ENCODE peak calls at places on chromosomes 6 and 20, in seven cellular contexts. One of them, this sample, is unnamed.

GRCh38 chr6:87078983-87079616 is 15.8 kb downstream of the CGA start:
- DNase-seq in A549: peak
- DNase-seq in transverse colon: peak
- DNase-seq in stomach: peak
- DNase-seq in ovary: peak
- DNase-seq in esophagus squamous epithelium: no peak
- DNase-seq in right lobe of liver: peak
- DNase-seq in this sample: peak

GRCh38 chr6:104884867-104885517 is 25.3 kb upstream of the HACE1 start:
- DNase-seq in right lobe of liver: no peak
- DNase-seq in ovary: no peak
- DNase-seq in esophagus squamous epithelium: no peak
- DNase-seq in stomach: no peak
- DNase-seq in A549: no peak
- DNase-seq in transverse colon: no peak
- DNase-seq in this sample: no peak

GRCh38 chr20:24631173-24631505 is 161.7 kb downstream of the SYNDIG1 start:
- DNase-seq in ovary: no peak
- DNase-seq in stomach: no peak
- DNase-seq in esophagus squamous epithelium: no peak
- DNase-seq in right lobe of liver: no peak
- DNase-seq in transverse colon: no peak
- DNase-seq in A549: no peak
- DNase-seq in this sample: no peak

GRCh38 chr20:23147964-23148720 is 62.0 kb upstream of the CD93 start:
- DNase-seq in A549: peak
- DNase-seq in right lobe of liver: peak
- DNase-seq in esophagus squamous epithelium: no peak
- DNase-seq in stomach: peak
- DNase-seq in ovary: no peak
- DNase-seq in transverse colon: no peak
- DNase-seq in this sample: peak

GRCh38 chr6:41638801-41639555 is 710 bp downstream of the MDFI start:
- DNase-seq in A549: no peak
- DNase-seq in right lobe of liver: no peak
- DNase-seq in transverse colon: no peak
- DNase-seq in ovary: peak
- DNase-seq in esophagus squamous epithelium: no peak
- DNase-seq in stomach: no peak
- DNase-seq in this sample: no peak

GRCh38 chr6:41413250-41413649 is 77.8 kb downstream of the NCR2 start:
- DNase-seq in esophagus squamous epithelium: no peak
- DNase-seq in transverse colon: no peak
- DNase-seq in ovary: no peak
- DNase-seq in stomach: no peak
- DNase-seq in right lobe of liver: no peak
- DNase-seq in A549: no peak
- DNase-seq in this sample: no peak

GRCh38 chr6:147222160-147222838 is 18.1 kb downstream of the STXBP5 start:
- DNase-seq in ovary: no peak
- DNase-seq in transverse colon: no peak
- DNase-seq in stomach: no peak
- DNase-seq in A549: peak
- DNase-seq in esophagus squamous epithelium: no peak
- DNase-seq in right lobe of liver: no peak
- DNase-seq in this sample: no peak

GRCh38 chr6:8435093-8435844 is at the start of gene SLC35B3:
- DNase-seq in A549: peak
- DNase-seq in stomach: peak
- DNase-seq in transverse colon: peak
- DNase-seq in right lobe of liver: peak
- DNase-seq in esophagus squamous epithelium: peak
- DNase-seq in ovary: peak
- DNase-seq in this sample: peak

GRCh38 chr20:19806806-19807691 is 49.0 kb downstream of the RIN2 start:
- DNase-seq in A549: peak
- DNase-seq in esophagus squamous epithelium: no peak
- DNase-seq in stomach: no peak
- DNase-seq in transverse colon: no peak
- DNase-seq in ovary: no peak
- DNase-seq in right lobe of liver: no peak
- DNase-seq in this sample: no peak

GRCh38 chr6:22231050-22231449 is 65.8 kb downstream of the PRL start:
- DNase-seq in A549: no peak
- DNase-seq in stomach: no peak
- DNase-seq in transverse colon: no peak
- DNase-seq in esophagus squamous epithelium: no peak
- DNase-seq in ovary: no peak
- DNase-seq in right lobe of liver: no peak
- DNase-seq in this sample: no peak

GRCh38 chr6:6348251-6348650 is 27.8 kb upstream of the F13A1 start:
- DNase-seq in esophagus squamous epithelium: no peak
- DNase-seq in ovary: no peak
- DNase-seq in right lobe of liver: no peak
- DNase-seq in A549: no peak
- DNase-seq in transverse colon: no peak
- DNase-seq in stomach: no peak
- DNase-seq in this sample: no peak

GRCh38 chr6:79604583-79605037 is 26.5 kb upstream of the SH3BGRL2 start:
- DNase-seq in ovary: no peak
- DNase-seq in A549: peak
- DNase-seq in esophagus squamous epithelium: no peak
- DNase-seq in transverse colon: peak
- DNase-seq in stomach: no peak
- DNase-seq in right lobe of liver: no peak
- DNase-seq in this sample: no peak

GRCh38 chr20:33460711-33461110 is 17.1 kb upstream of the SNTA1 start:
- DNase-seq in stomach: no peak
- DNase-seq in transverse colon: peak
- DNase-seq in esophagus squamous epithelium: no peak
- DNase-seq in ovary: no peak
- DNase-seq in right lobe of liver: no peak
- DNase-seq in A549: no peak
- DNase-seq in this sample: no peak

GRCh38 chr20:63060057-63060991 is 53.6 kb upstream of the BHLHE23 start:
- DNase-seq in transverse colon: no peak
- DNase-seq in A549: no peak
- DNase-seq in esophagus squamous epithelium: no peak
- DNase-seq in ovary: peak
- DNase-seq in stomach: no peak
- DNase-seq in right lobe of liver: peak
- DNase-seq in this sample: peak

GRCh38 chr6:42010909-42011308 is 39.4 kb upstream of the TAF8 start:
- DNase-seq in stomach: no peak
- DNase-seq in transverse colon: no peak
- DNase-seq in ovary: no peak
- DNase-seq in A549: no peak
- DNase-seq in esophagus squamous epithelium: no peak
- DNase-seq in right lobe of liver: no peak
- DNase-seq in this sample: no peak

GRCh38 chr6:72709436-72709835 is 87.6 kb downstream of the KCNQ5 start:
- DNase-seq in stomach: no peak
- DNase-seq in esophagus squamous epithelium: no peak
- DNase-seq in right lobe of liver: no peak
- DNase-seq in A549: no peak
- DNase-seq in ovary: no peak
- DNase-seq in transverse colon: no peak
- DNase-seq in this sample: no peak

GRCh38 chr6:141195251-141195832 is 937.4 kb upstream of the GJE1 start:
- DNase-seq in right lobe of liver: no peak
- DNase-seq in ovary: no peak
- DNase-seq in A549: peak
- DNase-seq in stomach: no peak
- DNase-seq in transverse colon: no peak
- DNase-seq in esophagus squamous epithelium: no peak
- DNase-seq in this sample: no peak

GRCh38 chr6:1789092-1789491 is 179.4 kb downstream of the FOXC1 start:
- DNase-seq in A549: no peak
- DNase-seq in ovary: no peak
- DNase-seq in right lobe of liver: no peak
- DNase-seq in esophagus squamous epithelium: no peak
- DNase-seq in transverse colon: no peak
- DNase-seq in stomach: no peak
- DNase-seq in this sample: no peak

GRCh38 chr6:1796706-1797529 is 187.2 kb downstream of the FOXC1 start:
- DNase-seq in ovary: no peak
- DNase-seq in right lobe of liver: no peak
- DNase-seq in transverse colon: peak
- DNase-seq in esophagus squamous epithelium: no peak
- DNase-seq in stomach: no peak
- DNase-seq in A549: no peak
- DNase-seq in this sample: no peak

GRCh38 chr6:1795923-1796322 is 186.2 kb downstream of the FOXC1 start:
- DNase-seq in right lobe of liver: no peak
- DNase-seq in ovary: no peak
- DNase-seq in transverse colon: no peak
- DNase-seq in stomach: no peak
- DNase-seq in A549: no peak
- DNase-seq in esophagus squamous epithelium: no peak
- DNase-seq in this sample: no peak

GRCh38 chr6:1790684-1791083 is 181.0 kb downstream of the FOXC1 start:
- DNase-seq in right lobe of liver: no peak
- DNase-seq in esophagus squamous epithelium: no peak
- DNase-seq in transverse colon: no peak
- DNase-seq in A549: no peak
- DNase-seq in ovary: no peak
- DNase-seq in stomach: no peak
- DNase-seq in this sample: no peak

DNA sequence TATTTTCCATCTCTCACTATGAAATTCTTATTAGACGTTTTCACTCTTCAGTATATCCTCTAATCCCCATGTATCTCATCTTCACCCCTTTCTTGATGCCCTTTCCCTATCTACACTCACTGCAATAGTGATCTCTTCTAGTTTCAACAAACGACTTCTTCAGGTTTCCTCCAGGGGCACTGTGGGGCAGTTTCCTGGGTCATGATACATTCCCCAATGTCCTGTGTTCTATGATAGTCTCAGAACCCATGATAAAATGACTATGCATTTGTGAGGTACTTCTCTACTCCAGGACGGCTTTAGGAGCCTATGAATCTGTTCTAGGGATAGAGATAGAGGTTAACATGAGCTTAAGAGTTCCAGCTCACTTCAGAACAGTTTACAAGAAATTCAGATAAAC is 183.3 kb downstream of the FOXC1 start:
- DNase-seq in A549: peak
- DNase-seq in stomach: no peak
- DNase-seq in ovary: no peak
- DNase-seq in esophagus squamous epithelium: no peak
- DNase-seq in right lobe of liver: no peak
- DNase-seq in transverse colon: peak
- DNase-seq in this sample: no peak
- TF ChIP-seq CTCF in A549: peak
- TF ChIP-seq CTCF in stomach: no peak
- TF ChIP-seq CTCF in ovary: no peak
- TF ChIP-seq CTCF in esophagus squamous epithelium: no peak
- TF ChIP-seq CTCF in right lobe of liver: peak
- TF ChIP-seq CTCF in transverse colon: no peak
- TF ChIP-seq CTCF in this sample: peak

GRCh38 chr6:111759413-111759835 is 113.8 kb downstream of the FYN start:
- DNase-seq in ovary: no peak
- DNase-seq in stomach: no peak
- DNase-seq in esophagus squamous epithelium: no peak
- DNase-seq in transverse colon: no peak
- DNase-seq in A549: no peak
- DNase-seq in right lobe of liver: no peak
- DNase-seq in this sample: no peak

GRCh38 chr6:111761783-111762312 is 111.4 kb downstream of the FYN start:
- DNase-seq in esophagus squamous epithelium: no peak
- DNase-seq in stomach: no peak
- DNase-seq in A549: no peak
- DNase-seq in transverse colon: no peak
- DNase-seq in ovary: no peak
- DNase-seq in right lobe of liver: no peak
- DNase-seq in this sample: peak

GRCh38 chr6:111758608-111759293 is 114.5 kb downstream of the FYN start:
- DNase-seq in right lobe of liver: no peak
- DNase-seq in esophagus squamous epithelium: no peak
- DNase-seq in A549: no peak
- DNase-seq in transverse colon: no peak
- DNase-seq in ovary: no peak
- DNase-seq in stomach: no peak
- DNase-seq in this sample: peak

GRCh38 chr6:111757342-111757741 is 115.9 kb downstream of the FYN start:
- DNase-seq in right lobe of liver: no peak
- DNase-seq in transverse colon: no peak
- DNase-seq in esophagus squamous epithelium: no peak
- DNase-seq in A549: no peak
- DNase-seq in stomach: no peak
- DNase-seq in ovary: no peak
- DNase-seq in this sample: peak

GRCh38 chr6:111759836-111760785 is 113.1 kb downstream of the FYN start:
- DNase-seq in transverse colon: no peak
- DNase-seq in ovary: no peak
- DNase-seq in right lobe of liver: no peak
- DNase-seq in stomach: no peak
- DNase-seq in esophagus squamous epithelium: no peak
- DNase-seq in A549: no peak
- DNase-seq in this sample: no peak
- H3K4me3 ChIP-seq in transverse colon: no peak
- H3K4me3 ChIP-seq in ovary: no peak
- H3K4me3 ChIP-seq in right lobe of liver: no peak
- H3K4me3 ChIP-seq in stomach: no peak
- H3K4me3 ChIP-seq in esophagus squamous epithelium: peak
- H3K4me3 ChIP-seq in A549: no peak
- H3K4me3 ChIP-seq in this sample: peak

DNA sequence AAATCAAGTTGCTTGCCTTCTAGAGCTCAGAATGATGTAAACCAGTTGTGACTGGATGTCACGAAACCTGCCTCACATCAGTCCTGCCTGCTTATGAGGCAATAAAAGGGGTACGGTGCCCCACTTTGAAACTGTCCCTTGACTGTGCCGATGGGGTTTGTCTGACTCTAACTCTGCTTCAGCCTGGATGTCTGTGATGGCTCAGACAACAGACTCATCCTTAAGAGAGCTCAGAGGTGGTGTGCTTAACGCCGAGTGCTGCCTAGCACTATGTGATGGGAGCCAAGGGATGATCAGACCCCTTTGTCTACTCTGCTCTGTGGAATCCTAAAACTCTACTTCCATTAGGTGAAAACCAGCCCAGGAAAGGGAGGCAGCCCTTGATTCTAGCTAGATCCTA is 18.9 kb downstream of the TOMM34 start:
- DNase-seq in transverse colon: no peak
- DNase-seq in stomach: no peak
- DNase-seq in esophagus squamous epithelium: no peak
- DNase-seq in right lobe of liver: no peak
- DNase-seq in ovary: no peak
- DNase-seq in A549: no peak
- DNase-seq in this sample: no peak
- TF ChIP-seq POLR2A in transverse colon: no peak
- TF ChIP-seq POLR2A in stomach: no peak
- TF ChIP-seq POLR2A in esophagus squamous epithelium: no peak
- TF ChIP-seq POLR2A in right lobe of liver: no peak
- TF ChIP-seq POLR2A in ovary: no peak
- TF ChIP-seq POLR2A in A549: no peak
- TF ChIP-seq POLR2A in this sample: no peak

DNA sequence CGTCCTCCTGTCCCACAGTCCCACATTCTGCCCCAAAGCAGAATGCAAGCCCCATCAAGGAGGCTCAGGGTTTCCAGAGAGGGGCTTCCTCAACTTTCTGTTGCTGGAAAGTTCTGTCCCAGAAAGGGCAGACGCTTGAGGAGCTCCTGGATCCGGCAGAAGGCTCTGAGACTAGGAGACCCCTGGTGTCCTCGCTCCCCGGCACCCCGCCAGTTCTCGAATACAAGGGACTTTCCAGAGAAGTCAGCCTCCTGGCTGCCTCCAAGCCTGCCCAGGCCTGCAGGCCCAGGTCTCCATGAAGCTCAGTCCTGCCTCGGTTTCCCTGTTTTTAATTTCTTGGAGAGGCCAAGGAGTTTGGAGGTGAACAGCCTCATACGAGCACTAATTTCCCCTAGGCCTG is 150.4 kb downstream of the CEBPB start:
- DNase-seq in stomach: no peak
- DNase-seq in transverse colon: no peak
- DNase-seq in A549: no peak
- DNase-seq in ovary: no peak
- DNase-seq in esophagus squamous epithelium: no peak
- DNase-seq in right lobe of liver: no peak
- DNase-seq in this sample: no peak
- TF ChIP-seq CTCF in stomach: no peak
- TF ChIP-seq CTCF in transverse colon: no peak
- TF ChIP-seq CTCF in A549: no peak
- TF ChIP-seq CTCF in ovary: no peak
- TF ChIP-seq CTCF in esophagus squamous epithelium: no peak
- TF ChIP-seq CTCF in right lobe of liver: no peak
- TF ChIP-seq CTCF in this sample: no peak

This sample was measured in Peyer's patch.